ENCODE peak calls at places on chromosomes 16 and 17, in ten cellular contexts. T, U, L, O, Y, G, J, S, D and B are unnamed samples.
A peak's percentile ranks its signal among the peaks of the same experiment; 100 is the strongest.

GRCh38 chr17:5254903-5255521 is 20.4 kb upstream of the SCIMP start:
- DNase-seq in T (no peak), U (no peak), L (no peak), O (no peak), Y (peak; percentile 9), G (no peak), J (no peak), S (no peak), D (no peak), B (no peak)

GRCh38 chr17:62778990-62779681 is 29.0 kb downstream of the MARCHF10 start:
- DNase-seq in T (peak; percentile 93), U (peak; percentile 97), L (peak; percentile 72), O (peak; percentile 97), Y (no peak), G (peak; percentile 69), J (peak; percentile 99), S (no peak), D (peak; percentile 9), B (no peak)

GRCh38 chr16:10744370-10745030 is 858 bp downstream of the NUBP1 start:
- DNase-seq in T (no peak), U (no peak), L (no peak), O (no peak), Y (peak; percentile 69), G (no peak), J (no peak), S (peak; percentile 23), D (no peak), B (no peak)

GRCh38 chr17:74454197-74455024 is 12.0 kb upstream of the CD300A start:
- DNase-seq in T (no peak), U (no peak), L (no peak), O (peak; percentile 55), Y (peak; percentile 99), G (peak; percentile 95), J (no peak), S (peak; percentile 83), D (peak; percentile 92), B (no peak)

GRCh38 chr16:4693956-4694663 is 748 bp downstream of the NUDT16L1 start:
- DNase-seq in T (peak; percentile 22), U (no peak), L (peak; percentile 57), O (peak; percentile 18), Y (peak; percentile 97), G (peak; percentile 80), J (peak; percentile 61), S (peak; percentile 89), D (peak; percentile 58), B (no peak)

GRCh38 chr16:67346328-67346727 is 19.7 kb downstream of the LRRC36 start:
- DNase-seq in T (no peak), U (no peak), L (peak; percentile 33), O (no peak), Y (no peak), G (no peak), J (no peak), S (no peak), D (no peak), B (no peak)

GRCh38 chr17:72502940-72503341 is 382.1 kb downstream of the SOX9 start:
- DNase-seq in T (no peak), U (peak; percentile 30), L (no peak), O (no peak), Y (no peak), G (no peak), J (no peak), S (no peak), D (no peak), B (no peak)

GRCh38 chr17:33924105-33924504 is 331.0 kb upstream of the CCL2 start:
- DNase-seq in T (no peak), U (no peak), L (no peak), O (no peak), Y (no peak), G (no peak), J (no peak), S (no peak), D (no peak), B (no peak)

GRCh38 chr16:46894011-46894672 is 10.0 kb downstream of the GPT2 start:
- DNase-seq in T (no peak), U (no peak), L (peak; percentile 80), O (no peak), Y (no peak), G (no peak), J (no peak), S (peak; percentile 89), D (no peak), B (no peak)

GRCh38 chr17:10052414-10052813 is 146.0 kb downstream of the GAS7 start:
- DNase-seq in T (no peak), U (no peak), L (no peak), O (no peak), Y (no peak), G (no peak), J (no peak), S (no peak), D (no peak), B (no peak)

GRCh38 chr17:35866356-35866950 is 2.2 kb downstream of the HEATR9 start:
- DNase-seq in T (no peak), U (no peak), L (no peak), O (no peak), Y (no peak), G (no peak), J (no peak), S (no peak), D (no peak), B (no peak)

GRCh38 chr17:30717290-30718098 is 107.0 kb downstream of the CRLF3 start:
- DNase-seq in T (no peak), U (no peak), L (no peak), O (no peak), Y (peak; percentile 17), G (peak; percentile 40), J (peak; percentile 11), S (peak; percentile 12), D (no peak), B (no peak)

GRCh38 chr16:14202697-14203096 is 131.6 kb downstream of the MRTFB start:
- DNase-seq in T (no peak), U (no peak), L (no peak), O (no peak), Y (no peak), G (no peak), J (no peak), S (no peak), D (no peak), B (no peak)

GRCh38 chr17:42132941-42133340 is 10.3 kb downstream of the HSPB9 start:
- DNase-seq in T (no peak), U (no peak), L (peak; percentile 81), O (peak; percentile 58), Y (peak; percentile 96), G (no peak), J (no peak), S (no peak), D (peak; percentile 77), B (peak; percentile 67)

GRCh38 chr16:83952940-83953795 is at the start of gene OSGIN1:
- DNase-seq in T (peak; percentile 76), U (peak; percentile 23), L (peak; percentile 96), O (peak; percentile 91), Y (peak; percentile 99), G (peak; percentile 97), J (peak; percentile 95), S (peak; percentile 98), D (peak; percentile 96), B (peak; percentile 44)

GRCh38 chr16:4285167-4285566 is 12.3 kb upstream of the TFAP4 start:
- DNase-seq in T (no peak), U (no peak), L (no peak), O (no peak), Y (no peak), G (no peak), J (no peak), S (no peak), D (no peak), B (no peak)

GRCh38 chr17:48636177-48637018 is 10.2 kb upstream of the HOXB9 start:
- DNase-seq in T (peak; percentile 33), U (no peak), L (peak; percentile 48), O (no peak), Y (peak; percentile 92), G (no peak), J (no peak), S (peak; percentile 84), D (peak; percentile 92), B (no peak)

GRCh38 chr17:40500190-40500589 is 1.2 kb downstream of the TNS4 start:
- DNase-seq in T (no peak), U (no peak), L (no peak), O (no peak), Y (no peak), G (no peak), J (no peak), S (no peak), D (no peak), B (no peak)
- H3K4me3 ChIP-seq in T (no peak overlapping the region), U (peak overlapping the region; percentile 79), L (no peak overlapping the region), O (no peak overlapping the region), Y (no peak overlapping the region), G (peak overlapping the region; percentile 59), J (peak overlapping the region; percentile 81), S (no peak overlapping the region), D (no peak overlapping the region), B (no peak overlapping the region)

GRCh38 chr16:88904676-88905365 is 38.4 kb upstream of the PABPN1L start:
- DNase-seq in T (no peak), U (no peak), L (no peak), O (no peak), Y (no peak), G (no peak), J (no peak), S (no peak), D (no peak), B (no peak)
- TF ChIP-seq CTCF in T (no peak), U (no peak), L (no peak), O (no peak), Y (no peak), G (no peak), J (no peak), S (no peak), D (no peak), B (no peak)

GRCh38 chr16:48276102-48276501 is 28.8 kb upstream of the ABCC11 start:
- DNase-seq in T (no peak), U (no peak), L (no peak), O (no peak), Y (no peak), G (no peak), J (no peak), S (no peak), D (no peak), B (peak; percentile 47)
- H3K4me3 ChIP-seq in T (no peak overlapping the region), U (no peak overlapping the region), L (no peak overlapping the region), O (no peak overlapping the region), Y (no peak overlapping the region), G (no peak overlapping the region), J (no peak overlapping the region), S (no peak overlapping the region), D (no peak overlapping the region), B (no peak overlapping the region)

GRCh38 chr16:86910821-86911220 is 332.5 kb downstream of the FOXL1 start:
- DNase-seq in T (no peak), U (no peak), L (no peak), O (no peak), Y (no peak), G (no peak), J (no peak), S (no peak), D (no peak), B (no peak)

GRCh38 chr16:86911311-86911999 is 333.1 kb downstream of the FOXL1 start:
- DNase-seq in T (no peak), U (no peak), L (no peak), O (no peak), Y (no peak), G (no peak), J (no peak), S (no peak), D (no peak), B (no peak)

GRCh38 chr16:86909359-86910145 is 331.2 kb downstream of the FOXL1 start:
- DNase-seq in T (no peak), U (no peak), L (no peak), O (no peak), Y (no peak), G (no peak), J (no peak), S (no peak), D (no peak), B (no peak)

GRCh38 chr16:86913886-86914285 is 335.5 kb downstream of the FOXL1 start:
- DNase-seq in T (no peak), U (no peak), L (no peak), O (no peak), Y (no peak), G (no peak), J (no peak), S (no peak), D (no peak), B (no peak)

GRCh38 chr16:86910146-86910805 is 331.9 kb downstream of the FOXL1 start:
- DNase-seq in T (no peak), U (no peak), L (no peak), O (no peak), Y (no peak), G (no peak), J (no peak), S (no peak), D (no peak), B (no peak)
- TF ChIP-seq CTCF in T (no peak), U (no peak), L (no peak), O (no peak), Y (no peak), G (no peak), J (no peak), S (no peak), D (no peak), B (no peak)